ENCODE peak calls at places on chromosomes 7 and 10, in nine cellular contexts. One of them, this sample, is unnamed.

GRCh38 chr7:92586403-92586802 is 3.8 kb downstream of the FAM133B start:
- DNase-seq in HFF-Myc: no peak
- DNase-seq in MG63: no peak
- DNase-seq in GM10248: no peak
- DNase-seq in AG08395: no peak
- DNase-seq in tibial artery: no peak
- DNase-seq in cerebellum: no peak
- DNase-seq in CD4-positive, alpha-beta T cell: no peak
- DNase-seq in iris pigment epithelial cell: peak; percentile 70
- DNase-seq in this sample: no peak

GRCh38 chr10:79403441-79404230 is 41.8 kb downstream of the ZCCHC24 start:
- DNase-seq in HFF-Myc: no peak
- DNase-seq in MG63: no peak
- DNase-seq in GM10248: no peak
- DNase-seq in AG08395: no peak
- DNase-seq in tibial artery: peak; percentile 64
- DNase-seq in cerebellum: no peak
- DNase-seq in CD4-positive, alpha-beta T cell: no peak
- DNase-seq in iris pigment epithelial cell: no peak
- DNase-seq in this sample: peak; percentile 57

GRCh38 chr7:85025312-85025756 is 161.5 kb downstream of the SEMA3D start:
- DNase-seq in HFF-Myc: no peak
- DNase-seq in MG63: no peak
- DNase-seq in GM10248: no peak
- DNase-seq in AG08395: no peak
- DNase-seq in tibial artery: no peak
- DNase-seq in cerebellum: no peak
- DNase-seq in CD4-positive, alpha-beta T cell: no peak
- DNase-seq in iris pigment epithelial cell: peak; percentile 36
- DNase-seq in this sample: no peak

GRCh38 chr10:23053036-23053435 is 42.3 kb upstream of the MSRB2 start:
- DNase-seq in HFF-Myc: no peak
- DNase-seq in MG63: no peak
- DNase-seq in GM10248: no peak
- DNase-seq in AG08395: no peak
- DNase-seq in tibial artery: no peak
- DNase-seq in cerebellum: no peak
- DNase-seq in CD4-positive, alpha-beta T cell: no peak
- DNase-seq in iris pigment epithelial cell: no peak
- DNase-seq in this sample: no peak

GRCh38 chr7:44547536-44548221 is 6.5 kb upstream of the NPC1L1 start:
- DNase-seq in HFF-Myc: no peak
- DNase-seq in MG63: no peak
- DNase-seq in GM10248: no peak
- DNase-seq in AG08395: no peak
- DNase-seq in tibial artery: no peak
- DNase-seq in cerebellum: no peak
- DNase-seq in CD4-positive, alpha-beta T cell: no peak
- DNase-seq in iris pigment epithelial cell: peak; percentile 27
- DNase-seq in this sample: no peak

GRCh38 chr7:17773289-17773626 is 167.0 kb downstream of the SNX13 start:
- DNase-seq in HFF-Myc: no peak
- DNase-seq in MG63: peak; percentile 34
- DNase-seq in GM10248: no peak
- DNase-seq in AG08395: peak; percentile 74
- DNase-seq in tibial artery: no peak
- DNase-seq in cerebellum: no peak
- DNase-seq in CD4-positive, alpha-beta T cell: no peak
- DNase-seq in iris pigment epithelial cell: peak; percentile 97
- DNase-seq in this sample: no peak

GRCh38 chr7:22427122-22427503 is 70.2 kb upstream of the RAPGEF5 start:
- DNase-seq in HFF-Myc: no peak
- DNase-seq in MG63: no peak
- DNase-seq in GM10248: no peak
- DNase-seq in AG08395: no peak
- DNase-seq in tibial artery: no peak
- DNase-seq in cerebellum: no peak
- DNase-seq in CD4-positive, alpha-beta T cell: no peak
- DNase-seq in iris pigment epithelial cell: no peak
- DNase-seq in this sample: no peak

GRCh38 chr10:98403812-98404504 is 11.0 kb downstream of the PYROXD2 start:
- DNase-seq in HFF-Myc: no peak
- DNase-seq in MG63: peak; percentile 20
- DNase-seq in GM10248: no peak
- DNase-seq in AG08395: peak; percentile 43
- DNase-seq in tibial artery: no peak
- DNase-seq in cerebellum: no peak
- DNase-seq in CD4-positive, alpha-beta T cell: no peak
- DNase-seq in iris pigment epithelial cell: peak; percentile 39
- DNase-seq in this sample: no peak

GRCh38 chr7:147078324-147078723 is 961.7 kb downstream of the CNTNAP2 start:
- DNase-seq in HFF-Myc: no peak
- DNase-seq in MG63: no peak
- DNase-seq in GM10248: no peak
- DNase-seq in AG08395: no peak
- DNase-seq in tibial artery: no peak
- DNase-seq in cerebellum: no peak
- DNase-seq in CD4-positive, alpha-beta T cell: no peak
- DNase-seq in iris pigment epithelial cell: no peak
- DNase-seq in this sample: no peak

GRCh38 chr7:138753611-138754010 is 44.2 kb upstream of the TMEM213 start:
- DNase-seq in HFF-Myc: no peak
- DNase-seq in MG63: no peak
- DNase-seq in GM10248: no peak
- DNase-seq in AG08395: no peak
- DNase-seq in tibial artery: no peak
- DNase-seq in cerebellum: no peak
- DNase-seq in CD4-positive, alpha-beta T cell: no peak
- DNase-seq in iris pigment epithelial cell: no peak
- DNase-seq in this sample: no peak

GRCh38 chr10:95260909-95261552 is 29.8 kb downstream of the PDLIM1 start:
- DNase-seq in HFF-Myc: no peak
- DNase-seq in MG63: no peak
- DNase-seq in GM10248: no peak
- DNase-seq in AG08395: peak; percentile 59
- DNase-seq in tibial artery: no peak
- DNase-seq in cerebellum: no peak
- DNase-seq in CD4-positive, alpha-beta T cell: no peak
- DNase-seq in iris pigment epithelial cell: peak; percentile 79
- DNase-seq in this sample: no peak

GRCh38 chr7:112260941-112261340 is 54.4 kb downstream of the ZNF277 start:
- DNase-seq in HFF-Myc: no peak
- DNase-seq in MG63: no peak
- DNase-seq in GM10248: no peak
- DNase-seq in AG08395: no peak
- DNase-seq in tibial artery: no peak
- DNase-seq in cerebellum: no peak
- DNase-seq in CD4-positive, alpha-beta T cell: no peak
- DNase-seq in iris pigment epithelial cell: no peak
- DNase-seq in this sample: no peak

GRCh38 chr10:102517553-102517952 is 13.8 kb downstream of the SUFU start:
- DNase-seq in HFF-Myc: no peak
- DNase-seq in MG63: no peak
- DNase-seq in GM10248: no peak
- DNase-seq in AG08395: peak; percentile 66
- DNase-seq in tibial artery: peak; percentile 12
- DNase-seq in cerebellum: no peak
- DNase-seq in CD4-positive, alpha-beta T cell: no peak
- DNase-seq in iris pigment epithelial cell: peak; percentile 83
- DNase-seq in this sample: no peak

GRCh38 chr7:140562921-140563600 is 77.6 kb downstream of the DENND2A start:
- DNase-seq in HFF-Myc: no peak
- DNase-seq in MG63: no peak
- DNase-seq in GM10248: no peak
- DNase-seq in AG08395: peak; percentile 31
- DNase-seq in tibial artery: no peak
- DNase-seq in cerebellum: no peak
- DNase-seq in CD4-positive, alpha-beta T cell: no peak
- DNase-seq in iris pigment epithelial cell: no peak
- DNase-seq in this sample: no peak

GRCh38 chr7:63073286-63073685 is 925.4 kb upstream of the ZNF722 start:
- DNase-seq in HFF-Myc: no peak
- DNase-seq in MG63: no peak
- DNase-seq in GM10248: no peak
- DNase-seq in AG08395: no peak
- DNase-seq in tibial artery: peak; percentile 34
- DNase-seq in cerebellum: no peak
- DNase-seq in CD4-positive, alpha-beta T cell: no peak
- DNase-seq in iris pigment epithelial cell: no peak
- DNase-seq in this sample: no peak

This sample was measured in CMK.